ENCODE peak calls at places on chromosome 12, in seven cellular contexts. U is HFF-Myc; N is GM23248; P is fibroblast of pulmonary artery; K is AG10803; D is upper lobe of left lung; L is CD8-positive, alpha-beta T cell. Q is an unnamed sample.

GRCh38 chr12:105385141-105385540 is 54.6 kb downstream of the C12orf75 start:
- DNase-seq in U (no peak), N (peak), P (peak), K (peak), D (no peak), L (no peak), Q (no peak)

GRCh38 chr12:75889214-75889613 is 142.4 kb downstream of the PHLDA1 start:
- DNase-seq in U (no peak), N (no peak), P (no peak), K (no peak), D (no peak), L (no peak), Q (no peak)

GRCh38 chr12:97754306-97754705 is 291.7 kb downstream of the RMST start:
- DNase-seq in U (no peak), N (no peak), P (no peak), K (no peak), D (no peak), L (no peak), Q (no peak)

GRCh38 chr12:110689002-110689600 is at the start of gene HVCN1:
- DNase-seq in U (no peak), N (peak), P (no peak), K (no peak), D (peak), L (peak), Q (peak)

GRCh38 chr12:123941000-123941399 is 31.6 kb downstream of the CCDC92 start:
- DNase-seq in U (no peak), N (no peak), P (no peak), K (no peak), D (no peak), L (no peak), Q (no peak)

GRCh38 chr12:122137681-122138080 is 36.3 kb downstream of the IL31 start:
- DNase-seq in U (no peak), N (no peak), P (no peak), K (no peak), D (no peak), L (no peak), Q (no peak)

GRCh38 chr12:61188801-61189595 is 1071.2 kb upstream of the USP15 start:
- DNase-seq in U (no peak), N (no peak), P (no peak), K (no peak), D (no peak), L (no peak), Q (no peak)

GRCh38 chr12:52805000-52805399 is 8.9 kb downstream of the KRT4 start:
- DNase-seq in U (no peak), N (no peak), P (no peak), K (no peak), D (no peak), L (no peak), Q (no peak)

GRCh38 chr12:126369487-126370463 is 1304.5 kb downstream of the AACS start:
- DNase-seq in U (no peak), N (peak), P (peak), K (peak), D (no peak), L (no peak), Q (no peak)

GRCh38 chr12:123748171-123748570 is 13.9 kb upstream of the DNAH10 start:
- DNase-seq in U (no peak), N (no peak), P (no peak), K (no peak), D (no peak), L (no peak), Q (no peak)

GRCh38 chr12:125015680-125016310 is 22.4 kb downstream of the BRI3BP start:
- DNase-seq in U (no peak), N (no peak), P (no peak), K (no peak), D (no peak), L (no peak), Q (no peak)

GRCh38 chr12:11658796-11659195 is 9.3 kb downstream of the ETV6 start:
- DNase-seq in U (no peak), N (peak), P (peak), K (peak), D (no peak), L (no peak), Q (no peak)

GRCh38 chr12:22656835-22657234 is 31.9 kb downstream of the ETNK1 start:
- DNase-seq in U (no peak), N (no peak), P (no peak), K (no peak), D (no peak), L (no peak), Q (no peak)

GRCh38 chr12:106300761-106301160 is 1.8 kb upstream of the TCP11L2 start:
- DNase-seq in U (no peak), N (peak), P (no peak), K (no peak), D (peak), L (no peak), Q (no peak)

GRCh38 chr12:3680919-3681594 is 71.9 kb downstream of the CRACR2A start:
- DNase-seq in U (no peak), N (no peak), P (peak), K (peak), D (no peak), L (no peak), Q (peak)

GRCh38 chr12:116697305-116698130 is 40.4 kb downstream of the SPRING1 start:
- DNase-seq in U (no peak), N (peak), P (no peak), K (no peak), D (peak), L (no peak), Q (peak)

GRCh38 chr12:132429122-132429931 is 60.6 kb upstream of the FBRSL1 start:
- DNase-seq in U (no peak), N (no peak), P (no peak), K (no peak), D (no peak), L (no peak), Q (no peak)

GRCh38 chr12:109389146-109389545 is 41.4 kb downstream of the MYO1H start:
- DNase-seq in U (no peak), N (peak), P (no peak), K (no peak), D (no peak), L (no peak), Q (no peak)

GRCh38 chr12:124883263-124883876 is 19.7 kb upstream of the SCARB1 start:
- DNase-seq in U (no peak), N (peak), P (no peak), K (no peak), D (no peak), L (no peak), Q (no peak)

GRCh38 chr12:80041691-80042090 is 57.6 kb upstream of the OTOGL start:
- DNase-seq in U (no peak), N (peak), P (peak), K (peak), D (no peak), L (no peak), Q (peak)

GRCh38 chr12:62291888-62292760 is 31.9 kb downstream of the USP15 start:
- DNase-seq in U (peak), N (no peak), P (no peak), K (no peak), D (no peak), L (no peak), Q (peak)

GRCh38 chr12:123983822-123984485 is 10.9 kb downstream of the ZNF664 start:
- DNase-seq in U (peak), N (peak), P (peak), K (peak), D (peak), L (peak), Q (peak)

GRCh38 chr12:62679569-62679968 is 212.9 kb downstream of the MON2 start:
- DNase-seq in U (no peak), N (no peak), P (no peak), K (no peak), D (no peak), L (no peak), Q (no peak)

GRCh38 chr12:64186789-64187188 is 35.3 kb downstream of the KICS2 start:
- DNase-seq in U (no peak), N (peak), P (no peak), K (no peak), D (no peak), L (no peak), Q (peak)

GRCh38 chr12:33253123-33253522 is 186.5 kb downstream of the SYT10 start:
- DNase-seq in U (no peak), N (peak), P (no peak), K (no peak), D (no peak), L (no peak), Q (no peak)

GRCh38 chr12:125583071-125583470 is 517.8 kb downstream of the AACS start:
- DNase-seq in U (no peak), N (no peak), P (no peak), K (no peak), D (no peak), L (no peak), Q (no peak)

GRCh38 chr12:106301241-106301610 is 1.3 kb upstream of the TCP11L2 start:
- DNase-seq in U (no peak), N (peak), P (no peak), K (peak), D (no peak), L (no peak), Q (no peak)

GRCh38 chr12:64039285-64039871 is 182.7 kb downstream of the KICS2 start:
- DNase-seq in U (no peak), N (peak), P (peak), K (peak), D (no peak), L (no peak), Q (peak)

GRCh38 chr12:91994208-91994797 is 151.3 kb downstream of the BTG1 start:
- DNase-seq in U (no peak), N (no peak), P (no peak), K (no peak), D (no peak), L (no peak), Q (no peak)

GRCh38 chr12:40559865-40560264 is 132.4 kb upstream of the CNTN1 start:
- DNase-seq in U (no peak), N (no peak), P (no peak), K (no peak), D (no peak), L (no peak), Q (no peak)

GRCh38 chr12:108174641-108175040 is 45.6 kb downstream of the WSCD2 start:
- DNase-seq in U (no peak), N (no peak), P (no peak), K (no peak), D (no peak), L (no peak), Q (no peak)

GRCh38 chr12:62252576-62252975 is 7.6 kb upstream of the USP15 start:
- DNase-seq in U (no peak), N (no peak), P (no peak), K (no peak), D (no peak), L (no peak), Q (no peak)

GRCh38 chr12:78062781-78063180 is 232.1 kb downstream of the NAV3 start:
- DNase-seq in U (peak), N (peak), P (peak), K (peak), D (no peak), L (no peak), Q (peak)

GRCh38 chr12:83128529-83128928 is 441.8 kb downstream of the TMTC2 start:
- DNase-seq in U (no peak), N (peak), P (peak), K (peak), D (no peak), L (no peak), Q (no peak)

GRCh38 chr12:111298583-111299436 is 70.1 kb downstream of the PHETA1 start:
- DNase-seq in U (no peak), N (peak), P (peak), K (peak), D (peak), L (peak), Q (peak)

GRCh38 chr12:3377056-3377455 is 113.9 kb upstream of the PRMT8 start:
- DNase-seq in U (no peak), N (no peak), P (no peak), K (no peak), D (no peak), L (no peak), Q (no peak)

GRCh38 chr12:12609692-12610091 is 2.0 kb upstream of the CREBL2 start:
- DNase-seq in U (no peak), N (no peak), P (no peak), K (no peak), D (no peak), L (no peak), Q (no peak)

GRCh38 chr12:84507914-84508313 is 404.7 kb downstream of the SLC6A15 start:
- DNase-seq in U (peak), N (peak), P (no peak), K (peak), D (no peak), L (no peak), Q (no peak)

DNA sequence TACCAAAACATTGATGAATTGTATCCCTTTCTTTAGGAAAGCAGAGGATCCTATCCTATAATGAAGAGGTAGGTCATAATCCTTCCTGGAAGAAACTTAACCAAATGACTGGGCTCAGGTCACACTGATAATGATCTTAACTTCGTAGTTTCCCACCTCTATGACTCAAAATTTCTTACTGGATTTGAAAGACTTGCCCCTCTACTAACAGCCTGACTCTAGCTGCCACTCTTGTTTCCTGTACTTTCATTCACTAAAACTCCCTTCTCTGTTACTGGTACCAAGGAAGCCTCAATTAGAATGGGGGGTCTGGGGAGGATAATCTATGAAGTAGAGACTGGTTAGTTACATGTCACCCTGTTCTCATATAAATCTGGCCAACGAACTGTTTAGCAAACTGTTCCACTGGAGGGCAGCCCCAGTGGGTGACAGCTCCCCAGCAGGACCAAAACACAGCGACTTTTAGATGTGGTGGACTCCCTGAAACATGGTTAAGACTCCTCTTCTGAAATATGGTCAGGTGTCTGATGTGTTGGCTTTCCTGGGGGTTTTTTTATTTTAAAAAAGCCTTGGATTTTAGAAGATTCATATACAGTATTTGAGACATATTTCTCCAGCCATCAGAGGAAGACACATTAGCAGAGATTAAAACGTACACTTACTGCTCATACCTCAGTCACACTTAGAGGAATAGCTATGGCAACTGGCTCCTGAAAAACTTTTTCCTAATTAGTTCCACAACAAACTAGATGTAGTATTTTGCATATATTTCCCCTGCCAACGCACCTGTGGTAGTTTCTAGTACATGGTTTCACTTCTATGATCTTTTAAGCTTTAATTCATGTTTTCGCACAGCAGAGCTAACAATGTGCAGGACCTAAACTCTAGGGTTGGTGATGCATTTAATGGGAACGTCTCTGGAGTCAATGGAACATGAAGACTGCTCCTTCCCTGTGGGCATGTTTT is 72.3 kb downstream of the ACADS start:
- DNase-seq in U (no peak), N (no peak), P (no peak), K (no peak), D (no peak), L (no peak), Q (no peak)
- H3K4me3 ChIP-seq in U (no peak), N (no peak), P (no peak), K (no peak), D (no peak), L (no peak), Q (no peak)

GRCh38 chr12:6059860-6060565 is 64.5 kb downstream of the VWF start:
- DNase-seq in U (no peak), N (no peak), P (no peak), K (no peak), D (no peak), L (no peak), Q (no peak)

GRCh38 chr12:6056406-6057211 is 67.9 kb downstream of the VWF start:
- DNase-seq in U (no peak), N (no peak), P (no peak), K (no peak), D (no peak), L (peak), Q (peak)

GRCh38 chr12:6058481-6059161 is 65.8 kb downstream of the VWF start:
- DNase-seq in U (no peak), N (no peak), P (no peak), K (no peak), D (no peak), L (no peak), Q (no peak)

GRCh38 chr12:6059221-6059620 is 65.2 kb downstream of the VWF start:
- DNase-seq in U (no peak), N (no peak), P (no peak), K (no peak), D (no peak), L (no peak), Q (no peak)

DNA sequence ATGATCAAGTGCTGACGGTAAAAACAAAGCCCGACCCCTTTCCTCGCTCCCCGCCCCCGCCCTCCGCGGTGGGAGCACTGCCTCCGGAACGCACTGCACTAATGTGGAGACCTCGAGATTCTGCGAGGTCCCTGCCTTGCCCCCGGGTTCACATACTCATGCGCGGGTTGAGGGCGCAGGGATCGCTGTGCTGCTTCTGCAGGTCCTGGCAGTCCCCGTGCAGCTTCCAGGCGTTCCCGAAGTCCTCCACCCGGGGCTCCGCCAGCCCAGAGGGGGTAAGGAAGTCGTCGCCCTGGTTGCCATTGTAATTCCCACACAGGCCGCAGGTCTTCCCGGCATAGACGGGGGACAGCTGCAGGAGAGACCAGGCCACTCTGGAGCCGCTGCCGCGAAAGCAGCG is 66.8 kb downstream of the VWF start:
- DNase-seq in U (no peak), N (no peak), P (no peak), K (no peak), D (no peak), L (no peak), Q (no peak)
- H3K4me3 ChIP-seq in U (no peak), N (no peak), P (no peak), K (no peak), D (no peak), L (no peak), Q (no peak)

GRCh38 chr12:39390752-39391151 is 52.2 kb downstream of the KIF21A start:
- DNase-seq in U (no peak), N (no peak), P (no peak), K (no peak), D (no peak), L (no peak), Q (no peak)
- H3K4me3 ChIP-seq in U (no peak), N (no peak), P (no peak), K (no peak), D (no peak), L (no peak), Q (no peak)

DNA sequence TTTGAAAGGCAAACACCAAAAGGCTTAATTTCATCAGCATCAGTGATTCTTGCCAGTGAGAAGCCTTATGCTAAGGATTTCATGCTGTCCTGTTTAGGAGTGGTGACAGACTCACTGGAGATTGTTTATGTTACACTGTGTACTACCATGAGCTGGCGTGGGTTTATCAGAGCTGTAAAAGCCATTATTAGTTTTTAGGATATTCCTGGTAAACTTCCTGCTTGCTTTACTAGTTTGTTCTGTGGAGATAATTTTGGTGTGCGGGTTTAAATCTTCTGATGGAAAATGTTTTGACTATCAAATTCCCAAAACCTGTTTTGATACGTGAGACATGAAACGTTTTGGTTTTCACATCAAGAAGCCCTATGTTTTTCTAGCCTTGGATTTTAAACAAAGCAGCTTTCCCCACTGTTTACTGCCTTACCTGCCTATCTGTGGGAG is 15.2 kb downstream of the PPFIBP1 start:
- DNase-seq in U (no peak), N (peak), P (peak), K (no peak), D (no peak), L (no peak), Q (no peak)
- H3K4me3 ChIP-seq in U (no peak), N (no peak), P (no peak), K (no peak), D (no peak), L (no peak), Q (no peak)

DNA sequence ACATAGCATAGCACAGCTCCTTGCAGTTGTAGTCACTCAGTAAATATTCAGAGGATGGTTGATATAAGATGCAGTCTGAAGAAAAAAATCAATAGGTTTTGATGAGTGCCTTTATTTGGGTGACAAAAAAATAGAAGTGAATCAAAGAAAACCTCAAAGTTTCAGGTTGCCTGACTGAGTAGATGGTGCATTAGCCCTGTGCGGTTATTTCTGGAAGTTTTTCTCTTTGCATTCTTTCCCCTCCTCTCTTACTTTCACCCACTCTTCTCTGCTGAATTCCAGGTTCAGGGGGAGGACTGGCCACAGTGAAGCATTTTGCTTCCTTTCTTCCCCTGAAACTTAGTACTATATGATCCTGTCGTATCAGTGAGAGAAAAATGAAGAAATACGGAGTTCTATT is 28.6 kb downstream of the TRHDE start:
- DNase-seq in U (no peak), N (no peak), P (no peak), K (no peak), D (no peak), L (no peak), Q (no peak)
- H3K4me3 ChIP-seq in U (no peak), N (no peak), P (no peak), K (no peak), D (no peak), L (no peak), Q (no peak)

GRCh38 chr12:120444676-120445075 is 1.5 kb downstream of the TRIAP1 start:
- DNase-seq in U (no peak), N (no peak), P (no peak), K (no peak), D (no peak), L (no peak), Q (no peak)
- H3K4me3 ChIP-seq in U (peak), N (peak), P (no peak), K (no peak), D (no peak), L (no peak), Q (peak)

GRCh38 chr12:662541-663292 is 528 bp downstream of the NINJ2 start:
- DNase-seq in U (no peak), N (peak), P (peak), K (peak), D (no peak), L (no peak), Q (no peak)
- H3K4me3 ChIP-seq in U (no peak), N (peak), P (peak), K (peak), D (no peak), L (no peak), Q (peak)

GRCh38 chr12:89345830-89346740 is 6.2 kb downstream of the DUSP6 start:
- DNase-seq in U (peak), N (peak), P (peak), K (peak), D (peak), L (no peak), Q (peak)
- H3K4me3 ChIP-seq in U (no peak), N (peak), P (peak), K (no peak), D (peak), L (no peak), Q (peak)

Q was measured in MG63.